ENCODE peak calls at places on chromosome 2, in ten cellular contexts. U is SJSA1; X is heart right ventricle; J is transverse colon; O is PC-9; W is neural progenitor cell; S is psoas muscle; I is Jurkat, Clone E6-1; K is A673; G is lower lobe of right lung. L is an unnamed sample.

GRCh38 chr2:65357095-65357958 is 75.1 kb downstream of the SPRED2 start:
- DNase-seq in U (no peak), G (no peak), W (no peak), K (no peak), X (no peak), O (no peak), I (no peak), S (no peak), J (no peak), L (no peak)

GRCh38 chr2:30934071-30934470 is 126.8 kb upstream of the CAPN13 start:
- DNase-seq in X (no peak), K (no peak), U (no peak), S (no peak), G (no peak), I (no peak), J (no peak), O (no peak), W (no peak), L (no peak)

GRCh38 chr2:206368933-206369569 is 74.3 kb upstream of the ADAM23 start:
- DNase-seq in K (no peak), W (peak), G (no peak), I (no peak), U (no peak), X (no peak), J (no peak), O (no peak), S (no peak), L (no peak)

GRCh38 chr2:111898703-111899514 is 502 bp downstream of the MERTK start:
- DNase-seq in U (no peak), K (peak), S (peak), W (peak), J (no peak), O (no peak), I (no peak), G (peak), X (peak), L (no peak)

GRCh38 chr2:172986040-172986439 is 89.6 kb upstream of the MAP3K20 start:
- DNase-seq in U (no peak), S (no peak), O (no peak), X (no peak), G (no peak), W (no peak), I (no peak), J (no peak), K (no peak), L (no peak)

GRCh38 chr2:127879899-127880298 is 5.9 kb downstream of the AMMECR1L start:
- DNase-seq in K (no peak), U (no peak), O (no peak), J (no peak), X (no peak), S (no peak), I (no peak), W (no peak), G (no peak), L (no peak)

GRCh38 chr2:125167820-125168219 is 1142.7 kb downstream of the CNTNAP5 start:
- DNase-seq in K (no peak), X (no peak), U (no peak), G (no peak), S (no peak), O (no peak), I (no peak), J (no peak), W (no peak), L (peak)

GRCh38 chr2:218485986-218486667 is 67.2 kb downstream of the VIL1 start:
- DNase-seq in G (no peak), O (no peak), K (no peak), J (no peak), S (no peak), U (no peak), I (no peak), X (no peak), W (no peak), L (no peak)

GRCh38 chr2:12091201-12091806 is 344.9 kb downstream of the LPIN1 start:
- DNase-seq in W (no peak), X (no peak), S (no peak), I (no peak), U (no peak), G (no peak), O (peak), K (peak), J (no peak), L (no peak)

DNA sequence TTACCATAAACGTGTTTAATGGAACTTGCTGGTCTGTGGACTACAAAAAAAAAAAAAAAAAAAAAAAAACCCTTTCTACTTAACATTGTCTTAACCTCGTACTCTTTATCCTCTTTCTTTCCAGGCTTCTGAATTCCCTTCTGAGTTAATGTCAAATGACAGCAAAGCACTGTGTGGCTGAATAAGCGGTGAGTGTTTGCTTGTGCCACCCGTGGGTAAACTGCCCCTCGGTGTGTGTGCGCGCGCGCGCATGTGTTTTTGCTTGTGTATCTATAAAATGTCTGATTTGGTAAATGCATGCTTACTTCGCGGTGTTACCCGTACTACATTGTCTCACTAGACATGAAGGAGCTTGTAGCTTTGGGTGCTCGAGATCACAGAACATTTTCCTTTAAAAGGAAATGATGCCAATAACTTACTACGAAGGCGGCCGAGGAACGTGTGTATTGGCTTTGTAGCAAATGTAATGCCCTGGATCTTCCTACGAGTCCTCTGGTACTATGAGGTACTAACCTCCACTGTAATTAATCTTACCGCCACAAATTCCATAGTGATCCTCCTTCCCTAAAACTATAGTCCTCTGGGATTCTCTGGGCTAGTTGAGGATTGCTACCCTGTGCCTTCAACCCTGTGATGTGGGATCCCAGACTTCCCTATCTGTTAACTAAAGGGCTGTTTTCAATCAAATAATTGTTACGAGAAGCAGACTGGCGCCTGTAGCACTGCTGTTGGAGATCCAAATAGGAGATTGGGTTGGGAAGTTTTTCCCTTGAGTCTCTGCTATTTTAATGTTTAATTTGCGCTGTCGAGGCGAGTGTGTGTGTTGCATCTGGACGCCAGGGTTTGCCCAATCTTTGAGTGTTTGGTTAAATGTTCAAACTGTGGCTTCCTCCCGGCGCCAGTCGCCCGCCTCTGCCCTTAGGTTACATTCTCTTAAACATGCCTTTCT is 1.1 kb downstream of the ID2 start:
- DNase-seq in X (no peak), K (peak), W (peak), I (no peak), S (no peak), O (no peak), G (peak), U (no peak), J (peak), L (peak)
- H3K4me3 ChIP-seq in X (peak), K (peak), W (peak), I (peak), S (peak), O (no peak), G (peak), U (peak), J (peak), L (peak)

DNA sequence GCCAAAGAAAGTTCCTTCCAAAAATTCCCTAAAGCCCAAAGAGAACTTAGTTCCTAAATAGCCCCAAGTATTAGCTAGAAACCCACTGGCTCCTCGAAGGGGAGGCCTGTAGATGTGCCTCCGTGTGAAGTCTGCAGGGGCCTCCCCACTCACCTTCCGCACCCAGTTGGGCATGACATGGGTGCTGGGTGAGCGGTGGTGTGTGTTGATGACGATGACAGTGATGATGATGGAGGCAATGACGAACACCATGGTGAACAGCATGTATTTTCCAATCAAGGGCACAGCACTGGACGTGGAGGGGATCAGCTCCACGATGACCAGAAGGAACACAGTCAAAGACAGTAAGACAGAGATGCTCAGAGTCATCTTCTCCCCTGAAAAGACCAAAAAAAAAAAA is 14.5 kb downstream of the CHRNA1 start:
- DNase-seq in X (no peak), J (no peak), U (no peak), K (no peak), O (no peak), W (no peak), S (no peak), G (no peak), I (no peak), L (no peak)
- H3K4me3 ChIP-seq in X (no peak), J (no peak), U (no peak), K (no peak), O (no peak), W (no peak), S (no peak), G (no peak), I (no peak), L (no peak)

GRCh38 chr2:224523626-224524577 is 61.3 kb downstream of the CUL3 start:
- DNase-seq in U (no peak), I (no peak), X (no peak), J (no peak), K (no peak), S (no peak), G (no peak), O (no peak), W (no peak), L (peak)
- H3K4me3 ChIP-seq in U (no peak), I (no peak), X (no peak), J (no peak), K (no peak), S (no peak), G (no peak), O (no peak), W (no peak), L (no peak)

GRCh38 chr2:46888421-46888952 is 27.1 kb downstream of the MCFD2 start:
- DNase-seq in W (no peak), O (no peak), K (no peak), G (no peak), I (no peak), X (no peak), U (no peak), S (no peak), J (no peak), L (no peak)
- H3K4me3 ChIP-seq in W (no peak), O (no peak), K (no peak), G (no peak), I (no peak), X (no peak), U (no peak), S (no peak), J (no peak), L (no peak)

DNA sequence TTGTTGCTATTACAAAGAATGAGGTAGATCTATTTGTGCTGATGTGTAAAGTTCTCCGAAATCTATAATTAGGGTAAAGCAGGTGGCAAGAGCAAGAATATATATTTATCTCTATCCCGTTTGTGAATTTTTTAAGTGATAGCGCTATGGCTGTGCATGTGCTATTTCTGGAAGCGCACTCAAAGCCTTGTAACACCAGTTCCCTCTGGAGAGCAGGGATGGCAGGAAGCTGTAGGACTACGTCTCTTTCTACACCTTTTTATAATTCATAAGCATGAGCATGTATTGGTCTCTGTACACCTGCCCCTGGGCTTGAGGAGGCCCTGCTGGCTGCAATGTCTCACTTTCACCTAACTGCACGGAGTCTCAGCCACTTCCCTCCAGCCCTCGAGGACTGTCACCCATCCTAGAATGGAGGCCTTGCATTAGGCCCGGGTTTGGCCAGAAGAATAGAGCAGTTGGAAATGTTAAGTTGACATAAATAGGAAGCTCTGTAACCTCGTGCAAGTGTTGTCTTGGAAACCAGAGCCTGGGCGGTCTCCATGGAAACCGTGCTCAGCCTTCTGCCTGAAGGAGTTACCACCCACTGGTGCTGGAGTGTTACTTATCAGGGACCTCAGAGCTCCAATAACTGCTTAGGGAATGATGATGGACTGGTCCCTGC is 20.9 kb downstream of the ITM2C start:
- DNase-seq in U (no peak), O (no peak), W (peak), I (peak), X (no peak), K (peak), G (no peak), S (no peak), J (no peak), L (peak)
- H3K4me3 ChIP-seq in U (no peak), O (no peak), W (no peak), I (no peak), X (no peak), K (no peak), G (no peak), S (no peak), J (no peak), L (no peak)

DNA sequence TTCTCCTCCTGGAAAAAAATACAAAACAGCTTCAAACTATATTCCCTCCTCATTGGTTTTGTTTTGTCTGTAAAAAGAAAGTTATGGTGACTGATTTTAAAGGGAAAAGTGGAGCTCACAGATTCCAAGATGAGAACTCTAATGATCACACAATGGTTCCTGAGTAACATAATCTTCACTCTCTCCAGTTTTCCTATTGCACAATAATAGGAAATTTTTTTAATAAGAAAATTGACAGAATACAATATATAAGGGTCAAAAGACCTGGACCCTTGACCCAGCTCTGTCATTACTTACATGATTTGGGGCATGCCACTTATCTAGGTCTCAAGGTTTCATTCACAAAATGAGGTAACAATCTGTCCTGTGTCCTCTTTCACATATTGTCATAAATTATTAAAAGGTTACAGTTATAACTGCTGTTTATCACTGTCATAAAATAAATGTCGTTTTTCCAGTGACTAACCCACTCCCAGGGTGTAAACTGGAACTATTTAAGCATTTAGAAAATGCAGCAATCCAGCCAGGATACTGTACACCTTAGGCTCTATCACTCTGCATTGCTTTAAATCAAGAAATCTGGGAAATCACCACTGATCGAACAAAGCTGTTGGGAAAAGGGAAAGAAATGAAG is 4.1 kb downstream of the MGAT4A start:
- DNase-seq in G (no peak), I (no peak), K (no peak), U (no peak), X (no peak), S (no peak), W (no peak), O (no peak), J (no peak), L (no peak)
- H3K4me3 ChIP-seq in G (peak), I (peak), K (no peak), U (no peak), X (no peak), S (no peak), W (no peak), O (no peak), J (peak), L (no peak)

GRCh38 chr2:94874277-94874997 is 3.2 kb downstream of the TEKT4 start:
- DNase-seq in U (peak), K (peak), X (no peak), O (peak), W (no peak), J (peak), G (peak), S (no peak), I (peak), L (no peak)
- H3K4me3 ChIP-seq in U (no peak), K (no peak), X (no peak), O (no peak), W (no peak), J (no peak), G (no peak), S (no peak), I (no peak), L (no peak)

L was measured in fibroblast of villous mesenchyme.